ENCODE peak calls at places on chromosomes 13 and 19, in nine cellular contexts. N is cardiac fibroblast; U is EH; W is MM.1S; G is stimulated activated CD4-positive, alpha-beta T cell treated with anti-CD3 and anti-CD28 coated beads, TNF-alpha, amount 100 ng/mL, for 48 hours; V is stimulated activated CD8-positive, alpha-beta memory T cell treated with anti-CD3 and anti-CD28 coated beads, Interleukin-7, amount 100 ng/mL, for 48 hours; X is T-helper 2 cell; L is iris pigment epithelial cell; D is A549. S is an unnamed sample.

GRCh38 chr13:78147905-78148304 is 229.3 kb upstream of the EDNRB start:
- DNase-seq in N (peak; percentile 87), U (peak; percentile 89), W (no peak), G (no peak), V (no peak), X (no peak), L (peak; percentile 65), D (no peak), S (peak; percentile 89)

GRCh38 chr19:5070390-5070789 is 101.5 kb downstream of the KDM4B start:
- DNase-seq in N (no peak), U (no peak), W (no peak), G (no peak), V (no peak), X (no peak), L (no peak), D (no peak), S (no peak)

GRCh38 chr13:101626925-101627555 is 174.6 kb downstream of the ITGBL1 start:
- DNase-seq in N (peak; percentile 20), U (peak; percentile 7), W (peak; percentile 90), G (no peak), V (no peak), X (peak; percentile 80), L (peak; percentile 25), D (no peak), S (no peak)

GRCh38 chr13:70490320-70490935 is 382.2 kb upstream of the KLHL1 start:
- DNase-seq in N (no peak), U (no peak), W (no peak), G (no peak), V (no peak), X (no peak), L (no peak), D (no peak), S (no peak)

GRCh38 chr13:23672616-23673015 is 102.4 kb downstream of the TNFRSF19 start:
- DNase-seq in N (peak; percentile 47), U (no peak), W (no peak), G (no peak), V (no peak), X (no peak), L (no peak), D (no peak), S (peak; percentile 70)

GRCh38 chr19:571127-571974 is 1.0 kb upstream of the BSG start:
- DNase-seq in N (peak; percentile 23), U (peak; percentile 47), W (peak; percentile 68), G (no peak), V (no peak), X (peak; percentile 47), L (peak; percentile 52), D (no peak), S (peak; percentile 43)

GRCh38 chr13:36054041-36054440 is 77.1 kb downstream of the DCLK1 start:
- DNase-seq in N (no peak), U (no peak), W (no peak), G (no peak), V (no peak), X (no peak), L (no peak), D (no peak), S (no peak)

GRCh38 chr19:10699650-10700335 is 1.4 kb upstream of the QTRT1 start:
- DNase-seq in N (peak; percentile 81), U (peak; percentile 67), W (peak; percentile 66), G (peak; percentile 71), V (no peak), X (peak; percentile 66), L (peak; percentile 54), D (peak; percentile 40), S (peak; percentile 12)

GRCh38 chr13:21075303-21076264 is 14.2 kb upstream of the LATS2 start:
- DNase-seq in N (peak; percentile 42), U (no peak), W (no peak), G (peak; percentile 12), V (no peak), X (peak; percentile 30), L (peak; percentile 43), D (no peak), S (no peak)

GRCh38 chr13:30371649-30372265 is 50.5 kb upstream of the UBE2L5 start:
- DNase-seq in N (peak; percentile 37), U (peak; percentile 68), W (peak; percentile 80), G (peak; percentile 37), V (no peak), X (peak; percentile 91), L (peak; percentile 71), D (no peak), S (peak; percentile 58)

GRCh38 chr19:39845621-39846175 is 481 bp downstream of the FBL start:
- DNase-seq in N (peak; percentile 37), U (peak; percentile 38), W (no peak), G (no peak), V (no peak), X (no peak), L (no peak), D (peak; percentile 87), S (no peak)

GRCh38 chr13:20676213-20676612 is 27.3 kb upstream of the IL17D start:
- DNase-seq in N (no peak), U (no peak), W (no peak), G (no peak), V (no peak), X (no peak), L (no peak), D (no peak), S (no peak)

GRCh38 chr13:93409816-93410215 is 183.2 kb downstream of the GPC6 start:
- DNase-seq in N (no peak), U (no peak), W (no peak), G (no peak), V (no peak), X (no peak), L (no peak), D (no peak), S (no peak)

GRCh38 chr19:1315470-1316166 is 29.9 kb downstream of the EFNA2 start:
- DNase-seq in N (peak; percentile 54), U (peak; percentile 51), W (peak; percentile 34), G (peak; percentile 35), V (no peak), X (peak; percentile 42), L (peak; percentile 52), D (peak; percentile 58), S (peak; percentile 16)

GRCh38 chr19:1747285-1748114 is 5.8 kb upstream of the ONECUT3 start:
- DNase-seq in N (peak; percentile 94), U (peak; percentile 87), W (no peak), G (no peak), V (no peak), X (peak; percentile 66), L (peak; percentile 81), D (peak; percentile 83), S (peak; percentile 86)

GRCh38 chr13:51562011-51562671 is 22.1 kb upstream of the WDFY2 start:
- DNase-seq in N (no peak), U (no peak), W (peak; percentile 46), G (no peak), V (no peak), X (peak; percentile 23), L (no peak), D (no peak), S (no peak)